ENCODE peak calls at places on chromosomes 11 and 22, in eight cellular contexts. A is heart left ventricle, K is right lobe of liver, C is A549, Q is ovary, I is transverse colon, F is esophagus muscularis mucosa, G is HCT116. L is an unnamed sample.

GRCh38 chr11:9567401-9567800 is 6.1 kb upstream of the WEE1 start:
- DNase-seq in A (no peak), K (no peak), C (no peak), Q (no peak), I (no peak), F (no peak), G (no peak), L (no peak)

GRCh38 chr22:44795701-44796630 is 43.6 kb downstream of the ARHGAP8 start:
- DNase-seq in A (no peak), K (no peak), C (no peak), Q (no peak), I (no peak), F (no peak), G (no peak), L (no peak)

GRCh38 chr22:46795140-46795539 is 32.7 kb downstream of the TBC1D22A start:
- DNase-seq in A (no peak), K (no peak), C (no peak), Q (no peak), I (no peak), F (no peak), G (no peak), L (no peak)

GRCh38 chr11:74147199-74147929 is 23.4 kb downstream of the C2CD3 start:
- DNase-seq in A (no peak), K (no peak), C (no peak), Q (no peak), I (no peak), F (no peak), G (no peak), L (no peak)

GRCh38 chr11:26297179-26297970 is 34.6 kb upstream of the ANO3 start:
- DNase-seq in A (no peak), K (no peak), C (peak), Q (no peak), I (no peak), F (no peak), G (peak), L (peak)

GRCh38 chr11:116927163-116927772 is 89.8 kb upstream of the APOA1 start:
- DNase-seq in A (no peak), K (no peak), C (no peak), Q (no peak), I (peak), F (no peak), G (no peak), L (peak)

GRCh38 chr11:129855086-129855485 is 39.4 kb downstream of the TMEM45B start:
- DNase-seq in A (no peak), K (no peak), C (no peak), Q (no peak), I (no peak), F (no peak), G (no peak), L (no peak)

GRCh38 chr22:29690481-29690880 is 29.3 kb upstream of the CABP7 start:
- DNase-seq in A (no peak), K (no peak), C (no peak), Q (no peak), I (no peak), F (no peak), G (no peak), L (no peak)

GRCh38 chr11:11038339-11039248 is 180.7 kb upstream of the ZBED5 start:
- DNase-seq in A (no peak), K (no peak), C (no peak), Q (no peak), I (peak), F (peak), G (no peak), L (no peak)

DNA sequence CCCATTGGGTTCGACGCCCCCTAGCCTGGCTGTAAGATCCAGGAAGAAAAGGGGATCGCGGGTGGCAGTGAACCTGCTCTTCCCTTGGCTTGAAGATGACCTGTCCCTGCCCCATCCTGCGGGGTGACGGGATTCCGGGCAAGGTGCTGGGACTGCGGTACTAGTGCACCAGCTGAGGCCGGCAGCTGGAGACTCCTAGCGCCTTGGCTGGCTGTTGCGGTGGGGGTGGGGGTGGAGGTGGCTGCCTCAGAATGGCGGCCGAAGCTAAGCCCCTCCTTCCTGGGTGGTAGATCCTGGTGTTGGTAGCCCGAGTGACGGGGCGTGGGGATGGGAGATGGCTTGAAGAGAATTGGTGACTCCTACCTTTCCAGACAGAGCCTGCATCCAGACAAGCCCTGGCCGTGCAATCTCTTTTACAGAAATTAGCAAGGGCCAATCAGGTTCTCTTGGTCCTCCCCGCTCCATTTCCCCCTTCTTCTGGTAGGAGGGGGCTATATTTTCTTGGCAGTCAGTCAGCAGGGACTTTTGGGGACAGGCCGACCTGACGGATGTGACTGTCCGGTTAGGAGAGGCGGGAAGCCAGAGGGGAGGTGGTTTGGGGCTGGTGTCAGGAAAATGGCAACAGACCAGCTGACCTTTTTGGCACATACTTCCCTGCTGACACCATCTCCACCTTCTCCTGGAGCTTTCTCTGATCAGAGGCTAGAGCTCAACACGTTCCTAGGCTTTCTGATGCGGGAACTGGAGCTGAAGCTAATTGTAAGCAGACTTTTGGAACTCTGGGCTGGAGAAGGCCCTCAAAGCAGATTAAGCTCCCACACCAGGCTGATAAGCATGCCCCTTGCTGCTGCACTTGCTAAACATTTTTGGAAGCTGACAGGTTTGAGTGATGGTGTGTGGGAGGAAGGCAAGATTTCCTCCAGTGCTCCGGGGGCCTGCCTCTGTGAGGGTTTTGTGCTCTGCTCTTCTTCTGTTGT is 2.0 kb downstream of the NAV2 start:
- DNase-seq in A (peak), K (peak), C (peak), Q (no peak), I (no peak), F (no peak), G (no peak), L (peak)
- H3K4me3 ChIP-seq in A (peak), K (peak), C (peak), Q (peak), I (peak), F (peak), G (no peak), L (peak)

DNA sequence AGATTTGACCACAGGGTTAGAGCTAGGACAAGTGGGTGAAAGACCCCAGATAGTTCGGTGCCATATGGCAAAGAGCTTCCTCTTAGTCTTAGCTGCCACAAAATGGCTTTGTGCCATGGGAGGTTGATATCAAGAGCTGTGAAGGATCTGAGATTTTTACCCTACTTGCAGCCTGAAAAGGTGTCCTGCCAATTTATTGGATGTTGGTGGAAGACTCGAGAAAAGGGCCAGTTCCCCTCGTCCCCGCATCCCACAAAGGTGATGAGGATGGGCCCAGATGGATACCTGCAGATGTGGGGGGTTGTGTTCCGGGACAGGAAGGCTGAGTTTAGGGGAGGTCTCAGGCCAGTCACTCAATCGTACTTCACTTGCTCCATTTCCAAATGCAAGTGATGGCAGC is 27.2 kb downstream of the YDJC start:
- DNase-seq in A (no peak), K (no peak), C (no peak), Q (no peak), I (no peak), F (no peak), G (no peak), L (no peak)
- TF ChIP-seq POLR2A in A (no peak), K (no peak), C (no peak), Q (no peak), I (no peak), F (no peak), G (no peak), L (no peak)

GRCh38 chr11:72820439-72821139 is 6.4 kb downstream of the ATG16L2 start:
- DNase-seq in A (no peak), K (no peak), C (no peak), Q (no peak), I (no peak), F (no peak), G (no peak), L (no peak)
- H3K4me3 ChIP-seq in A (no peak), K (no peak), C (no peak), Q (no peak), I (no peak), F (no peak), G (peak), L (no peak)

DNA sequence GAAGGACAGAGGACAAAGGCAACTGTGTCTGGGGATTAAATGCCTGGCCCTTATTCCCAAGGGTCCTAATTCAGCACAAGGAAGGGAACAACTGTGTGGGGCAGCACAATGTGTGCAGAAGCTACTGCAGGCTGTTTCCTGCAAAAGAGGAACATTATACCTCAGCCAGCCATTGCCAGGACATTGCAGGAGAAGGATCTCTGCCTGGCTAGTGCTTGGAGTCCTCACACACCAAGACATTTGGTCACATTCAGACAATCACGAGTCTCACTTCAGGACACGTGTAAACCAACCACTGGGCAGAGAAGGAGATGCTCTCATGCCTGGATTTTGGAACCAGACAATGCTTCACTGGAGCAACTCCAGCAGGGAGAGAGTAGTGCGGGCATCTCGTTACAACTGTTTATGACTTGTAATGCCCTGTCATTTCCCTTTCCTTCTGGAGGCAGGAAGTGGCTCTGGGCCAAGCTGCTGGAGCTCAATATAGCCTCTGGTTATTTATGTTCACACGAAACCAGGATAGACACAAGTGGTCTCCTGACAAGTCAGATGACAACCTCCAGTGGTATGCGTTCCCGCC is 23.9 kb upstream of the ZC3H12C start:
- DNase-seq in A (peak), K (peak), C (no peak), Q (no peak), I (peak), F (no peak), G (peak), L (peak)
- TF ChIP-seq POLR2A in A (no peak), K (no peak), C (no peak), Q (no peak), I (no peak), F (no peak), G (no peak), L (peak)

GRCh38 chr22:50305393-50305657 is 2.1 kb downstream of the PLXNB2 start:
- DNase-seq in A (no peak), K (no peak), C (no peak), Q (no peak), I (no peak), F (no peak), G (no peak), L (no peak)

GRCh38 chr22:50305658-50306566 is 1.5 kb downstream of the PLXNB2 start:
- DNase-seq in A (peak), K (peak), C (peak), Q (peak), I (peak), F (peak), G (peak), L (peak)

GRCh38 chr22:50303848-50304527 is 3.5 kb downstream of the PLXNB2 start:
- DNase-seq in A (peak), K (peak), C (peak), Q (no peak), I (peak), F (no peak), G (no peak), L (no peak)

GRCh38 chr22:50303515-50303847 is 4.0 kb downstream of the PLXNB2 start:
- DNase-seq in A (no peak), K (no peak), C (no peak), Q (no peak), I (no peak), F (no peak), G (no peak), L (no peak)

GRCh38 chr22:50304528-50305392 is 2.7 kb downstream of the PLXNB2 start:
- DNase-seq in A (peak), K (no peak), C (peak), Q (no peak), I (peak), F (no peak), G (no peak), L (no peak)
- H3K4me3 ChIP-seq in A (no peak), K (peak), C (peak), Q (peak), I (no peak), F (peak), G (peak), L (peak)

L was measured in endothelial cell of umbilical vein.